ENCODE peak calls at places on chromosomes 11 and 22, in eight cellular contexts. Z, G, H, X, R, F, J and D are unnamed samples.
A peak's percentile ranks its signal among the peaks of the same experiment; 100 is the strongest.

GRCh38 chr11:44589301-44589700 is 23.8 kb downstream of the CD82 start:
- DNase-seq in H (peak; percentile 97), G (no peak), F (no peak), X (no peak), Z (no peak), R (no peak), J (no peak), D (peak; percentile 48)

GRCh38 chr22:45225732-45226560 is 14.7 kb downstream of the KIAA0930 start:
- DNase-seq in Z (no peak), J (no peak), G (no peak), H (peak; percentile 75), R (peak; percentile 56), F (no peak), X (no peak), D (peak; percentile 43)

GRCh38 chr11:7579226-7579825 is 65.5 kb downstream of the PPFIBP2 start:
- DNase-seq in R (no peak), X (no peak), H (peak; percentile 74), J (no peak), G (no peak), Z (no peak), F (no peak), D (no peak)

GRCh38 chr11:71580057-71581003 is 2.3 kb downstream of the KRTAP5-11 start:
- DNase-seq in G (no peak), R (peak; percentile 35), J (no peak), X (peak; percentile 69), Z (peak; percentile 66), F (peak; percentile 83), H (peak; percentile 52), D (peak; percentile 74)

GRCh38 chr22:46007848-46008261 is 30.9 kb upstream of the WNT7B start:
- DNase-seq in H (peak; percentile 33), F (no peak), X (no peak), J (peak; percentile 78), G (no peak), R (peak; percentile 84), Z (no peak), D (peak; percentile 40)

GRCh38 chr11:59680287-59681154 is 11.7 kb upstream of the PATL1 start:
- DNase-seq in F (peak; percentile 91), J (no peak), G (peak; percentile 43), X (peak; percentile 89), R (peak; percentile 43), Z (peak; percentile 75), H (peak; percentile 89), D (peak; percentile 88)

GRCh38 chr22:45866398-45867117 is 110.4 kb downstream of the WNT7B start:
- DNase-seq in G (no peak), R (no peak), F (peak; percentile 53), J (no peak), H (peak; percentile 9), X (no peak), Z (no peak), D (no peak)

GRCh38 chr22:31639640-31640039 is 22.4 kb downstream of the PISD start:
- DNase-seq in J (no peak), G (no peak), R (no peak), Z (no peak), F (no peak), X (no peak), H (no peak), D (no peak)

GRCh38 chr11:8768625-8769333 is 86.2 kb downstream of the RPL27A start:
- DNase-seq in J (peak; percentile 62), R (peak; percentile 34), Z (no peak), X (peak; percentile 44), F (no peak), H (peak; percentile 77), G (no peak), D (peak; percentile 59)

GRCh38 chr11:43972366-43972765 is 29.9 kb downstream of the C11orf96 start:
- DNase-seq in H (no peak), R (no peak), F (no peak), X (no peak), Z (no peak), G (no peak), J (no peak), D (no peak)

GRCh38 chr11:44901120-44901519 is 49.6 kb downstream of the TP53I11 start:
- DNase-seq in H (no peak), R (no peak), G (no peak), J (no peak), Z (no peak), X (no peak), F (no peak), D (no peak)

GRCh38 chr11:4881860-4882500 is at the start of gene OR51T1:
- DNase-seq in J (no peak), X (no peak), F (no peak), Z (no peak), R (no peak), G (no peak), H (peak; percentile 16), D (no peak)

GRCh38 chr11:102830328-102830727 is 13.1 kb downstream of the MMP3 start:
- DNase-seq in H (no peak), R (no peak), G (no peak), X (no peak), J (no peak), Z (no peak), F (no peak), D (no peak)

GRCh38 chr11:44621140-44621681 is 55.7 kb downstream of the CD82 start:
- DNase-seq in Z (peak; percentile 48), X (peak; percentile 75), R (peak; percentile 74), F (peak; percentile 89), G (peak; percentile 37), J (peak; percentile 31), H (peak; percentile 74), D (peak; percentile 88)

DNA sequence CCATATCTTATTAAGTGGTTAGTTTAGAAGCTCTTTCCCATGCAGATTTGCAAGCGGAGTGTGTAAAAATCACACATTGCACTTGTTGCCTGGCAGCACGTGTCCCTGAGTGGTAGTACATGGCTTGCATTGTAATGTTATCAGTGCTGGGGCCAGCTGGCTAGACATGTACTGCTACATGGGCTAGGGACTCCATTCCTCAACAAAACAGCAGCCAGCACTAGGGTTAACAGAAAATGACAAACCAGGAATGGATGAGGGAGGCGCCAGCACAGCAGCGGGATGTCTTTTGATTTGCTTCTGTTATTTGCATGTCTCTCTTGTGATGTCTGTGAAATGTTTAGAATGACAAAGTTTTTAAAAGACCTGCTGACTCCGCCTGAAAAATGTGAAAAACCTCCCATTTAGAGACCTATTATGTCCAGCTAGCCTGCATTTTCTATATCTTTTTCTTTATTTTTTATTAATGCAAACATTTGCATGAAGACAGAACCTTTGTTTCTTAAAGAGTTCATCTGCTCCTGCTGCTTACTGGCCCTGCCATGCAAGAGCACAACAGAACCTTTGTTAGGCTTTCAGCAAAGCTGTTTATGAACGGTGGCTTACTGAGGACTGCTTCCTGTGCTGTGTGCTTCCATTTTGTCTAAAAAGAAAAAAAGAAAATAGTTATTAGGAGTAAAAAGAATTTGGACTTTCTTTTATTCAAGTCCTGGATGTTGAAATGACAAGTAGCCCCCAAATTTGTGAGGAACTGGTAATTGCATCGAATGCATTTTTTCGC is 40.7 kb downstream of the CSTPP1 start:
- DNase-seq in Z (no peak), R (no peak), J (no peak), H (peak; percentile 42), X (no peak), G (no peak), F (peak; percentile 65), D (no peak)
- H3K27ac ChIP-seq in Z (no peak overlapping the region), R (no peak overlapping the region), J (no peak overlapping the region), H (no peak overlapping the region), X (peak overlapping the region; percentile 53), G (no peak overlapping the region), F (no peak overlapping the region), D (peak overlapping the region; percentile 63)

GRCh38 chr11:117187007-117187406 is 8.5 kb downstream of the SIDT2 start:
- DNase-seq in X (no peak), G (no peak), H (no peak), J (no peak), R (no peak), F (no peak), Z (no peak), D (no peak)

GRCh38 chr11:117187428-117187798 is 8.9 kb downstream of the SIDT2 start:
- DNase-seq in F (no peak), G (no peak), X (no peak), J (no peak), Z (no peak), R (no peak), H (no peak), D (no peak)

GRCh38 chr11:117185739-117186430 is 7.3 kb downstream of the SIDT2 start:
- DNase-seq in R (no peak), G (no peak), J (no peak), X (no peak), Z (no peak), F (no peak), H (no peak), D (no peak)

GRCh38 chr11:117187799-117188481 is 9.4 kb downstream of the SIDT2 start:
- DNase-seq in H (no peak), R (no peak), J (no peak), X (no peak), G (no peak), F (no peak), Z (no peak), D (no peak)

GRCh38 chr11:117186431-117186761 is 7.9 kb downstream of the SIDT2 start:
- DNase-seq in H (no peak), Z (no peak), J (no peak), R (no peak), F (no peak), G (no peak), X (no peak), D (no peak)
- H3K4me1 ChIP-seq in H (no peaks in the 10 kb centered on the region), Z (no peaks in the 10 kb centered on the region), J (peaks cover 4% of the 10 kb centered on the region), R (peaks cover 3% of the 10 kb centered on the region), F (no peaks in the 10 kb centered on the region), G (no peaks in the 10 kb centered on the region), X (no peaks in the 10 kb centered on the region), D (no peaks in the 10 kb centered on the region)

GRCh38 chr22:19693981-19694670 is 20.2 kb upstream of the SEPTIN5 start:
- DNase-seq in F (no peak), X (no peak), G (no peak), Z (no peak), H (no peak), J (no peak), R (no peak), D (no peak)

GRCh38 chr22:19691007-19691720 is 23.1 kb upstream of the SEPTIN5 start:
- DNase-seq in G (no peak), H (no peak), F (no peak), X (no peak), Z (no peak), R (no peak), J (no peak), D (no peak)

GRCh38 chr22:19689408-19689807 is 24.9 kb upstream of the SEPTIN5 start:
- DNase-seq in X (no peak), G (no peak), H (no peak), F (no peak), J (no peak), R (no peak), Z (no peak), D (no peak)

GRCh38 chr22:19693581-19693980 is 20.7 kb upstream of the SEPTIN5 start:
- DNase-seq in G (no peak), R (no peak), H (no peak), Z (no peak), J (no peak), X (no peak), F (no peak), D (no peak)

GRCh38 chr22:19691721-19692341 is 22.5 kb upstream of the SEPTIN5 start:
- DNase-seq in G (no peak), H (peak; percentile 82), X (peak; percentile 73), F (peak; percentile 73), J (no peak), Z (no peak), R (no peak), D (peak; percentile 51)
- H3K27ac ChIP-seq in G (no peak overlapping the region), H (no peak overlapping the region), X (peak overlapping the region; percentile 83), F (no peak overlapping the region), J (no peak overlapping the region), Z (no peak overlapping the region), R (no peak overlapping the region), D (peak overlapping the region; percentile 50)

GRCh38 chr11:12771875-12772274 is 97.7 kb downstream of the TEAD1 start:
- DNase-seq in G (no peak), J (no peak), R (no peak), X (no peak), H (no peak), F (no peak), Z (no peak), D (no peak)
- H3K4me1 ChIP-seq in G (no peaks in the 10 kb centered on the region), J (peaks cover 8% of the 10 kb centered on the region), R (peaks cover 76% of the 10 kb centered on the region), X (peaks cover 87% of the 10 kb centered on the region), H (peaks cover 14% of the 10 kb centered on the region), F (peaks cover 61% of the 10 kb centered on the region), Z (peaks cover 14% of the 10 kb centered on the region), D (peaks cover 29% of the 10 kb centered on the region)